ENCODE peak calls at places on chromosomes 11 and 22, in eight cellular contexts. One of them, this sample, is unnamed. For H3K4me1, the result is how much of the 10 kb centered on the place peaks cover.

GRCh38 chr11:103878646-103879045 is 157.8 kb upstream of the DDI1 start:
- DNase-seq in lung: no peak
- DNase-seq in GM23338: no peak
- DNase-seq in thyroid gland: no peak
- DNase-seq in SK-N-SH: no peak
- DNase-seq in A549: no peak
- DNase-seq in fibroblast of lung: no peak
- DNase-seq in OCI-LY7: no peak
- DNase-seq in this sample: no peak

GRCh38 chr22:44325718-44326548 is 13.2 kb upstream of the SHISAL1 start:
- DNase-seq in OCI-LY7: no peak
- DNase-seq in lung: no peak
- DNase-seq in thyroid gland: no peak
- DNase-seq in fibroblast of lung: peak
- DNase-seq in A549: no peak
- DNase-seq in GM23338: no peak
- DNase-seq in SK-N-SH: peak
- DNase-seq in this sample: no peak

GRCh38 chr11:89381094-89381493 is 110.1 kb downstream of the NOX4 start:
- DNase-seq in thyroid gland: no peak
- DNase-seq in OCI-LY7: no peak
- DNase-seq in A549: no peak
- DNase-seq in SK-N-SH: no peak
- DNase-seq in fibroblast of lung: peak
- DNase-seq in GM23338: peak
- DNase-seq in lung: no peak
- DNase-seq in this sample: no peak

GRCh38 chr11:29018631-29019030 is 910.4 kb downstream of the METTL15 start:
- DNase-seq in GM23338: no peak
- DNase-seq in OCI-LY7: no peak
- DNase-seq in A549: peak
- DNase-seq in thyroid gland: no peak
- DNase-seq in fibroblast of lung: peak
- DNase-seq in SK-N-SH: no peak
- DNase-seq in lung: no peak
- DNase-seq in this sample: no peak

GRCh38 chr11:112724194-112724790 is 236.9 kb upstream of the NCAM1 start:
- DNase-seq in SK-N-SH: peak
- DNase-seq in GM23338: no peak
- DNase-seq in OCI-LY7: no peak
- DNase-seq in A549: no peak
- DNase-seq in lung: no peak
- DNase-seq in thyroid gland: no peak
- DNase-seq in fibroblast of lung: no peak
- DNase-seq in this sample: no peak

GRCh38 chr11:117157507-117157906 is 13.4 kb downstream of the PAFAH1B2 start:
- DNase-seq in OCI-LY7: no peak
- DNase-seq in lung: no peak
- DNase-seq in fibroblast of lung: no peak
- DNase-seq in thyroid gland: no peak
- DNase-seq in GM23338: no peak
- DNase-seq in SK-N-SH: no peak
- DNase-seq in A549: no peak
- DNase-seq in this sample: no peak

GRCh38 chr11:12003329-12003728 is 5.1 kb downstream of the DKK3 start:
- DNase-seq in SK-N-SH: no peak
- DNase-seq in thyroid gland: no peak
- DNase-seq in GM23338: no peak
- DNase-seq in fibroblast of lung: no peak
- DNase-seq in OCI-LY7: no peak
- DNase-seq in A549: no peak
- DNase-seq in lung: no peak
- DNase-seq in this sample: no peak

GRCh38 chr11:117319214-117319840 is 3.3 kb upstream of the BACE1 start:
- DNase-seq in OCI-LY7: no peak
- DNase-seq in A549: no peak
- DNase-seq in thyroid gland: no peak
- DNase-seq in GM23338: no peak
- DNase-seq in fibroblast of lung: peak
- DNase-seq in SK-N-SH: no peak
- DNase-seq in lung: no peak
- DNase-seq in this sample: no peak

GRCh38 chr22:45888221-45889092 is 88.5 kb downstream of the WNT7B start:
- DNase-seq in A549: no peak
- DNase-seq in OCI-LY7: no peak
- DNase-seq in SK-N-SH: no peak
- DNase-seq in fibroblast of lung: no peak
- DNase-seq in thyroid gland: no peak
- DNase-seq in GM23338: no peak
- DNase-seq in lung: no peak
- DNase-seq in this sample: no peak

GRCh38 chr22:28911777-28912669 is 28.7 kb downstream of the ZNRF3 start:
- DNase-seq in fibroblast of lung: peak
- DNase-seq in thyroid gland: no peak
- DNase-seq in GM23338: no peak
- DNase-seq in OCI-LY7: no peak
- DNase-seq in SK-N-SH: no peak
- DNase-seq in lung: peak
- DNase-seq in A549: peak
- DNase-seq in this sample: no peak

GRCh38 chr11:10407055-10407454 is 48.0 kb upstream of the AMPD3 start:
- DNase-seq in thyroid gland: no peak
- DNase-seq in GM23338: no peak
- DNase-seq in fibroblast of lung: no peak
- DNase-seq in OCI-LY7: no peak
- DNase-seq in SK-N-SH: no peak
- DNase-seq in A549: peak
- DNase-seq in lung: no peak
- DNase-seq in this sample: no peak

GRCh38 chr11:60158666-60159065 is 24.2 kb downstream of the MS4A6A start:
- DNase-seq in OCI-LY7: no peak
- DNase-seq in thyroid gland: no peak
- DNase-seq in A549: no peak
- DNase-seq in lung: no peak
- DNase-seq in GM23338: no peak
- DNase-seq in fibroblast of lung: no peak
- DNase-seq in SK-N-SH: no peak
- DNase-seq in this sample: no peak

GRCh38 chr11:132448334-132448995 is 1078.0 kb downstream of the NTM start:
- DNase-seq in A549: no peak
- DNase-seq in OCI-LY7: no peak
- DNase-seq in GM23338: peak
- DNase-seq in fibroblast of lung: peak
- DNase-seq in lung: no peak
- DNase-seq in SK-N-SH: no peak
- DNase-seq in thyroid gland: no peak
- DNase-seq in this sample: no peak

GRCh38 chr22:34812631-34813030 is 253.3 kb upstream of the ISX start:
- DNase-seq in lung: no peak
- DNase-seq in GM23338: no peak
- DNase-seq in fibroblast of lung: no peak
- DNase-seq in thyroid gland: no peak
- DNase-seq in A549: no peak
- DNase-seq in OCI-LY7: no peak
- DNase-seq in SK-N-SH: no peak
- DNase-seq in this sample: no peak

GRCh38 chr11:16924826-16925494 is 89.3 kb downstream of the PLEKHA7 start:
- DNase-seq in lung: peak
- DNase-seq in A549: peak
- DNase-seq in thyroid gland: peak
- DNase-seq in GM23338: peak
- DNase-seq in SK-N-SH: peak
- DNase-seq in OCI-LY7: no peak
- DNase-seq in fibroblast of lung: peak
- DNase-seq in this sample: no peak

GRCh38 chr11:65593518-65594414 is 1.8 kb downstream of the KCNK7 start:
- DNase-seq in SK-N-SH: peak
- DNase-seq in lung: no peak
- DNase-seq in A549: no peak
- DNase-seq in fibroblast of lung: peak
- DNase-seq in OCI-LY7: peak
- DNase-seq in GM23338: peak
- DNase-seq in thyroid gland: no peak
- DNase-seq in this sample: peak

GRCh38 chr22:20154602-20155183 is 3.8 kb upstream of the CCDC188 start:
- DNase-seq in fibroblast of lung: no peak
- DNase-seq in SK-N-SH: peak
- DNase-seq in lung: no peak
- DNase-seq in A549: peak
- DNase-seq in GM23338: peak
- DNase-seq in thyroid gland: no peak
- DNase-seq in OCI-LY7: no peak
- DNase-seq in this sample: no peak
- H3K4me1 ChIP-seq in fibroblast of lung: under half
- H3K4me1 ChIP-seq in SK-N-SH: under half
- H3K4me1 ChIP-seq in lung: under half
- H3K4me1 ChIP-seq in A549: under half
- H3K4me1 ChIP-seq in GM23338: under half
- H3K4me1 ChIP-seq in thyroid gland: under half
- H3K4me1 ChIP-seq in OCI-LY7: under half
- H3K4me1 ChIP-seq in this sample: under half

GRCh38 chr11:68831124-68831523 is 10.6 kb downstream of the CPT1A start:
- DNase-seq in GM23338: no peak
- DNase-seq in SK-N-SH: no peak
- DNase-seq in fibroblast of lung: no peak
- DNase-seq in OCI-LY7: no peak
- DNase-seq in lung: no peak
- DNase-seq in thyroid gland: no peak
- DNase-seq in A549: no peak
- DNase-seq in this sample: no peak

GRCh38 chr11:68827733-68828132 is 14.0 kb downstream of the CPT1A start:
- DNase-seq in thyroid gland: no peak
- DNase-seq in OCI-LY7: no peak
- DNase-seq in A549: no peak
- DNase-seq in GM23338: no peak
- DNase-seq in fibroblast of lung: no peak
- DNase-seq in lung: no peak
- DNase-seq in SK-N-SH: no peak
- DNase-seq in this sample: no peak

GRCh38 chr11:68828155-68828931 is 13.4 kb downstream of the CPT1A start:
- DNase-seq in thyroid gland: no peak
- DNase-seq in lung: no peak
- DNase-seq in fibroblast of lung: no peak
- DNase-seq in OCI-LY7: no peak
- DNase-seq in SK-N-SH: peak
- DNase-seq in GM23338: no peak
- DNase-seq in A549: no peak
- DNase-seq in this sample: no peak

GRCh38 chr11:68826726-68827125 is 15.0 kb downstream of the CPT1A start:
- DNase-seq in GM23338: no peak
- DNase-seq in lung: no peak
- DNase-seq in OCI-LY7: no peak
- DNase-seq in A549: no peak
- DNase-seq in fibroblast of lung: no peak
- DNase-seq in SK-N-SH: no peak
- DNase-seq in thyroid gland: no peak
- DNase-seq in this sample: no peak

GRCh38 chr11:68828957-68829356 is 12.8 kb downstream of the CPT1A start:
- DNase-seq in SK-N-SH: no peak
- DNase-seq in OCI-LY7: no peak
- DNase-seq in thyroid gland: no peak
- DNase-seq in GM23338: no peak
- DNase-seq in lung: no peak
- DNase-seq in fibroblast of lung: no peak
- DNase-seq in A549: no peak
- DNase-seq in this sample: no peak
- H3K4me1 ChIP-seq in SK-N-SH: under half
- H3K4me1 ChIP-seq in OCI-LY7: under half
- H3K4me1 ChIP-seq in thyroid gland: under half
- H3K4me1 ChIP-seq in GM23338: under half
- H3K4me1 ChIP-seq in lung: under half
- H3K4me1 ChIP-seq in fibroblast of lung: under half
- H3K4me1 ChIP-seq in A549: under half
- H3K4me1 ChIP-seq in this sample: under half

GRCh38 chr22:39232246-39232645 is 12.5 kb downstream of the PDGFB start:
- DNase-seq in thyroid gland: no peak
- DNase-seq in fibroblast of lung: no peak
- DNase-seq in A549: no peak
- DNase-seq in GM23338: no peak
- DNase-seq in SK-N-SH: no peak
- DNase-seq in lung: no peak
- DNase-seq in OCI-LY7: no peak
- DNase-seq in this sample: no peak

GRCh38 chr22:39234867-39235687 is 9.7 kb downstream of the PDGFB start:
- DNase-seq in lung: no peak
- DNase-seq in OCI-LY7: no peak
- DNase-seq in thyroid gland: peak
- DNase-seq in GM23338: no peak
- DNase-seq in fibroblast of lung: no peak
- DNase-seq in SK-N-SH: no peak
- DNase-seq in A549: no peak
- DNase-seq in this sample: no peak

GRCh38 chr22:39232806-39233735 is 11.7 kb downstream of the PDGFB start:
- DNase-seq in thyroid gland: no peak
- DNase-seq in A549: no peak
- DNase-seq in SK-N-SH: no peak
- DNase-seq in GM23338: no peak
- DNase-seq in fibroblast of lung: no peak
- DNase-seq in lung: no peak
- DNase-seq in OCI-LY7: no peak
- DNase-seq in this sample: no peak

GRCh38 chr22:39233736-39234120 is 11.1 kb downstream of the PDGFB start:
- DNase-seq in A549: no peak
- DNase-seq in OCI-LY7: no peak
- DNase-seq in thyroid gland: no peak
- DNase-seq in fibroblast of lung: no peak
- DNase-seq in SK-N-SH: no peak
- DNase-seq in lung: no peak
- DNase-seq in GM23338: no peak
- DNase-seq in this sample: no peak

GRCh38 chr22:39234157-39234793 is 10.5 kb downstream of the PDGFB start:
- DNase-seq in SK-N-SH: no peak
- DNase-seq in OCI-LY7: no peak
- DNase-seq in GM23338: no peak
- DNase-seq in A549: no peak
- DNase-seq in fibroblast of lung: no peak
- DNase-seq in lung: no peak
- DNase-seq in thyroid gland: no peak
- DNase-seq in this sample: no peak
- H3K4me1 ChIP-seq in SK-N-SH: under half
- H3K4me1 ChIP-seq in OCI-LY7: under half
- H3K4me1 ChIP-seq in GM23338: under half
- H3K4me1 ChIP-seq in A549: under half
- H3K4me1 ChIP-seq in fibroblast of lung: under half
- H3K4me1 ChIP-seq in lung: under half
- H3K4me1 ChIP-seq in thyroid gland: under half
- H3K4me1 ChIP-seq in this sample: under half

GRCh38 chr11:83713701-83714100 is 427.5 kb upstream of the CCDC90B start:
- DNase-seq in A549: no peak
- DNase-seq in thyroid gland: peak
- DNase-seq in lung: no peak
- DNase-seq in SK-N-SH: no peak
- DNase-seq in fibroblast of lung: peak
- DNase-seq in OCI-LY7: no peak
- DNase-seq in GM23338: no peak
- DNase-seq in this sample: no peak

GRCh38 chr11:83706581-83706980 is 420.4 kb upstream of the CCDC90B start:
- DNase-seq in SK-N-SH: no peak
- DNase-seq in GM23338: no peak
- DNase-seq in thyroid gland: peak
- DNase-seq in fibroblast of lung: no peak
- DNase-seq in lung: no peak
- DNase-seq in A549: no peak
- DNase-seq in OCI-LY7: no peak
- DNase-seq in this sample: no peak

GRCh38 chr11:83711035-83711630 is 425.0 kb upstream of the CCDC90B start:
- DNase-seq in SK-N-SH: no peak
- DNase-seq in A549: no peak
- DNase-seq in thyroid gland: no peak
- DNase-seq in lung: no peak
- DNase-seq in fibroblast of lung: no peak
- DNase-seq in GM23338: no peak
- DNase-seq in OCI-LY7: no peak
- DNase-seq in this sample: no peak

GRCh38 chr11:83709434-83709833 is 423.3 kb upstream of the CCDC90B start:
- DNase-seq in GM23338: no peak
- DNase-seq in fibroblast of lung: no peak
- DNase-seq in SK-N-SH: no peak
- DNase-seq in OCI-LY7: no peak
- DNase-seq in thyroid gland: no peak
- DNase-seq in lung: no peak
- DNase-seq in A549: no peak
- DNase-seq in this sample: no peak
- H3K4me1 ChIP-seq in GM23338: under half
- H3K4me1 ChIP-seq in fibroblast of lung: under half
- H3K4me1 ChIP-seq in SK-N-SH: under half
- H3K4me1 ChIP-seq in OCI-LY7: under half
- H3K4me1 ChIP-seq in thyroid gland: under half
- H3K4me1 ChIP-seq in lung: under half
- H3K4me1 ChIP-seq in A549: under half
- H3K4me1 ChIP-seq in this sample: under half

This sample was measured in CD4-positive, alpha-beta memory T cell.